ENCODE peak calls at places on chromosome X, in ten cellular contexts. W, H, K, G, F, U, B, Q, V and S are unnamed samples.

GRCh38 chrX:115968436-115969252 is 201.9 kb upstream of the AGTR2 start:
- DNase-seq in G (no peak), F (peak), K (no peak), U (no peak), B (peak), W (no peak), V (peak), Q (peak), H (peak), S (no peak)

GRCh38 chrX:16185725-16186136 is 18.4 kb downstream of the MAGEB17 start:
- DNase-seq in Q (no peak), W (peak), V (no peak), G (no peak), F (no peak), B (peak), U (peak), K (no peak), H (peak), S (peak)

GRCh38 chrX:140766024-140766611 is 56.6 kb downstream of the LINC00632 start:
- DNase-seq in H (peak), W (peak), B (peak), Q (peak), V (peak), U (no peak), F (peak), G (peak), K (peak), S (no peak)

GRCh38 chrX:68443155-68443868 is 10.0 kb upstream of the OPHN1 start:
- DNase-seq in G (peak), W (no peak), Q (no peak), B (peak), K (no peak), F (no peak), H (peak), U (no peak), V (no peak), S (no peak)

GRCh38 chrX:75273483-75273882 is 402 bp upstream of the UPRT start:
- DNase-seq in F (no peak), G (no peak), W (no peak), Q (no peak), K (no peak), U (no peak), V (no peak), H (no peak), B (no peak), S (no peak)

GRCh38 chrX:96611619-96612362 is 72.9 kb upstream of the DIAPH2 start:
- DNase-seq in H (peak), B (peak), V (no peak), W (peak), Q (no peak), F (no peak), U (no peak), K (no peak), G (no peak), S (peak)

GRCh38 chrX:87338510-87338909 is 179.1 kb upstream of the KLHL4 start:
- DNase-seq in Q (peak), H (no peak), V (no peak), B (peak), U (no peak), K (no peak), F (no peak), W (no peak), G (no peak), S (no peak)

GRCh38 chrX:153396320-153397195 is 4.6 kb downstream of the PNMA6E start:
- DNase-seq in V (no peak), H (no peak), Q (no peak), U (no peak), W (no peak), K (no peak), B (no peak), F (no peak), G (no peak), S (no peak)

GRCh38 chrX:11472381-11472780 is 179.2 kb downstream of the AMELX start:
- DNase-seq in V (no peak), Q (no peak), B (no peak), G (no peak), W (no peak), F (no peak), U (no peak), H (no peak), K (no peak), S (no peak)

GRCh38 chrX:19334945-19335626 is 8.6 kb upstream of the PDHA1 start:
- DNase-seq in B (peak), K (no peak), H (peak), G (peak), W (no peak), Q (no peak), V (no peak), U (no peak), F (no peak), S (no peak)

GRCh38 chrX:39891781-39892180 is 206.0 kb downstream of the BCOR start:
- DNase-seq in Q (no peak), V (no peak), G (peak), K (no peak), H (no peak), U (no peak), B (no peak), W (no peak), F (no peak), S (no peak)

GRCh38 chrX:131728295-131729145 is 184.6 kb downstream of the OR13H1 start:
- DNase-seq in B (peak), K (peak), H (peak), Q (no peak), V (no peak), U (no peak), W (peak), F (no peak), G (peak), S (peak)

GRCh38 chrX:5595570-5595969 is 633.1 kb downstream of the NLGN4X start:
- DNase-seq in G (no peak), W (no peak), V (no peak), Q (no peak), K (no peak), H (no peak), F (peak), U (no peak), B (no peak), S (no peak)

GRCh38 chrX:153689654-153690465 is 2.1 kb downstream of the SLC6A8 start:
- DNase-seq in B (no peak), Q (no peak), G (no peak), K (no peak), W (no peak), H (peak), V (no peak), F (no peak), U (no peak), S (no peak)

GRCh38 chrX:7054219-7055206 is 93.0 kb upstream of the STS start:
- DNase-seq in Q (no peak), U (peak), B (peak), V (no peak), G (no peak), H (no peak), F (no peak), K (no peak), W (no peak), S (no peak)

GRCh38 chrX:49001521-49002090 is 458 bp downstream of the GRIPAP1 start:
- DNase-seq in U (no peak), W (peak), Q (peak), G (peak), F (peak), B (peak), H (peak), K (peak), V (peak), S (no peak)

GRCh38 chrX:39513836-39514235 is 583.9 kb downstream of the BCOR start:
- DNase-seq in V (no peak), Q (no peak), F (no peak), H (no peak), W (no peak), B (no peak), U (no peak), K (no peak), G (no peak), S (no peak)

GRCh38 chrX:19728083-19728648 is 159.2 kb downstream of the SH3KBP1 start:
- DNase-seq in F (no peak), K (no peak), W (no peak), H (no peak), U (no peak), V (no peak), B (no peak), G (no peak), Q (no peak), S (no peak)

GRCh38 chrX:49627030-49627777 is 28.4 kb downstream of the GAGE1 start:
- DNase-seq in Q (no peak), G (peak), B (peak), K (peak), W (no peak), H (no peak), U (no peak), V (no peak), F (peak), S (no peak)

GRCh38 chrX:123184858-123185251 is 777 bp downstream of the GRIA3 start:
- DNase-seq in K (no peak), W (no peak), F (peak), V (no peak), U (no peak), G (no peak), B (no peak), Q (no peak), H (no peak), S (no peak)

GRCh38 chrX:69014200-69014599 is 151.1 kb downstream of the PJA1 start:
- DNase-seq in Q (no peak), F (no peak), V (no peak), B (peak), H (peak), W (no peak), U (no peak), G (no peak), K (no peak), S (peak)

GRCh38 chrX:10756365-10756915 is 136.1 kb upstream of the MID1 start:
- DNase-seq in B (peak), V (no peak), G (no peak), Q (no peak), W (peak), U (no peak), H (peak), K (no peak), F (no peak), S (peak)